ENCODE peak calls at places on chromosome 10, in eight cellular contexts. X is body of pancreas, N is ovary, K is heart left ventricle, D is breast epithelium, U is Peyer's patch, H is endothelial cell of umbilical vein, I is gastrocnemius medialis. E is an unnamed sample.

GRCh38 chr10:125265579-125265955 is 105.2 kb upstream of the CTBP2 start:
- DNase-seq in X (no peak), N (no peak), K (no peak), D (no peak), U (no peak), H (no peak), I (no peak), E (peak; percentile 69)

GRCh38 chr10:125633517-125633999 is 49.4 kb downstream of the TEX36 start:
- DNase-seq in X (no peak), N (no peak), K (no peak), D (no peak), U (no peak), H (peak; percentile 75), I (no peak), E (no peak)

GRCh38 chr10:72333111-72334012 is 21.4 kb downstream of the DNAJB12 start:
- DNase-seq in X (no peak), N (peak; percentile 49), K (peak; percentile 49), D (no peak), U (no peak), H (peak; percentile 57), I (peak; percentile 12), E (no peak)

GRCh38 chr10:132311338-132311939 is 3.7 kb upstream of the STK32C start:
- DNase-seq in X (peak; percentile 87), N (peak; percentile 20), K (no peak), D (peak; percentile 34), U (peak; percentile 25), H (no peak), I (no peak), E (peak; percentile 78)

GRCh38 chr10:11608159-11608966 is 3.1 kb downstream of the USP6NL start:
- DNase-seq in X (no peak), N (no peak), K (no peak), D (no peak), U (no peak), H (no peak), I (no peak), E (no peak)

GRCh38 chr10:102418612-102419560 is at the start of gene PSD:
- DNase-seq in X (no peak), N (peak; percentile 45), K (peak; percentile 34), D (no peak), U (no peak), H (no peak), I (no peak), E (no peak)

GRCh38 chr10:58797356-58797755 is 284.7 kb downstream of the BICC1 start:
- DNase-seq in X (no peak), N (no peak), K (no peak), D (no peak), U (no peak), H (no peak), I (no peak), E (no peak)

GRCh38 chr10:50398383-50398782 is 147.1 kb upstream of the ASAH2 start:
- DNase-seq in X (no peak), N (no peak), K (no peak), D (no peak), U (no peak), H (peak; percentile 44), I (no peak), E (no peak)

GRCh38 chr10:131690805-131691239 is 210.0 kb upstream of the PPP2R2D start:
- DNase-seq in X (no peak), N (no peak), K (no peak), D (no peak), U (no peak), H (no peak), I (no peak), E (no peak)

GRCh38 chr10:43212043-43212721 is 54.7 kb downstream of the RASGEF1A start:
- DNase-seq in X (no peak), N (no peak), K (peak; percentile 48), D (no peak), U (no peak), H (no peak), I (no peak), E (no peak)

GRCh38 chr10:52927678-52928077 is 155.1 kb upstream of the MBL2 start:
- DNase-seq in X (no peak), N (no peak), K (no peak), D (no peak), U (no peak), H (no peak), I (no peak), E (no peak)

GRCh38 chr10:131065673-131066331 is 245.7 kb downstream of the TCERG1L start:
- DNase-seq in X (no peak), N (peak; percentile 79), K (no peak), D (peak; percentile 20), U (no peak), H (no peak), I (peak; percentile 23), E (no peak)

GRCh38 chr10:63466168-63466935 is 575 bp upstream of the JMJD1C start:
- DNase-seq in X (peak; percentile 54), N (no peak), K (peak; percentile 73), D (peak; percentile 58), U (peak; percentile 77), H (peak; percentile 77), I (peak; percentile 40), E (no peak)

GRCh38 chr10:33248638-33249037 is 85.8 kb downstream of the NRP1 start:
- DNase-seq in X (no peak), N (no peak), K (no peak), D (no peak), U (no peak), H (peak; percentile 87), I (no peak), E (no peak)

GRCh38 chr10:92309273-92309672 is 18.3 kb downstream of the MARCHF5 start:
- DNase-seq in X (no peak), N (no peak), K (no peak), D (no peak), U (no peak), H (no peak), I (no peak), E (no peak)

GRCh38 chr10:36349445-36350063 is 707.5 kb upstream of the FZD8 start:
- DNase-seq in X (no peak), N (no peak), K (no peak), D (no peak), U (no peak), H (no peak), I (no peak), E (no peak)

GRCh38 chr10:120824864-120825263 is 26.3 kb upstream of the WDR11 start:
- DNase-seq in X (no peak), N (no peak), K (no peak), D (no peak), U (peak; percentile 64), H (peak; percentile 15), I (no peak), E (no peak)

GRCh38 chr10:125757742-125758141 is 17.9 kb downstream of the MMP21 start:
- DNase-seq in X (no peak), N (no peak), K (no peak), D (no peak), U (no peak), H (peak; percentile 8), I (no peak), E (no peak)

GRCh38 chr10:34437897-34438296 is 377.2 kb downstream of the PARD3 start:
- DNase-seq in X (peak; percentile 31), N (peak; percentile 44), K (no peak), D (no peak), U (no peak), H (no peak), I (peak; percentile 43), E (no peak)

GRCh38 chr10:8056891-8057331 is 2.4 kb downstream of the GATA3 start:
- DNase-seq in X (no peak), N (no peak), K (no peak), D (no peak), U (peak; percentile 64), H (peak; percentile 71), I (no peak), E (peak; percentile 60)

GRCh38 chr10:11176746-11177145 is 159.1 kb downstream of the CELF2 start:
- DNase-seq in X (no peak), N (no peak), K (no peak), D (no peak), U (peak; percentile 66), H (no peak), I (no peak), E (no peak)

DNA sequence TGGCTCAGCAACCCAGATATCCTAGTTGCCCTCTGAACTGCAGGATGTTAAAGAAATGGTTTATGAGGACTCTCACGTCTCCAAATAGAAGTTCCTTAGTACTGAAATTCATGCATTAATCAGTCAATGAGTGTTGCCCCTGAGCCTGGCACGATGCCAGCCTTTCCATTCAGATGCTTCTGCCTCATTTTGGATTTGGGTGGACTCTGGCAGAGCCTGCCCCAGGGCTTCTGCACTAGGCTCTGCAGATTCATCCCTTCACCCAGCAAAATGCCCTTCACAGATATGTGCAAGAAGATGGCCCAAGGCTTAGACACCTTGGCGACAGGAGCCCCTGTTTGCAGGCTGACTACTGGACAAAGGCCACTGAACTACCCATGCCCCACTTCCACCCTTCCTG is 747.8 kb downstream of the GRID1 start:
- DNase-seq in X (no peak), N (no peak), K (no peak), D (no peak), U (no peak), H (no peak), I (no peak), E (no peak)
- TF ChIP-seq POLR2A in X (no peak), N (no peak), K (no peak), D (no peak), U (no peak), H (no peak), I (no peak), E (no peak)

GRCh38 chr10:17351506-17351905 is 102.9 kb downstream of the ST8SIA6 start:
- DNase-seq in X (no peak), N (no peak), K (no peak), D (no peak), U (no peak), H (no peak), I (no peak), E (no peak)

GRCh38 chr10:17352583-17352982 is 101.8 kb downstream of the ST8SIA6 start:
- DNase-seq in X (no peak), N (no peak), K (no peak), D (no peak), U (no peak), H (no peak), I (no peak), E (no peak)

GRCh38 chr10:17349717-17350116 is 104.7 kb downstream of the ST8SIA6 start:
- DNase-seq in X (no peak), N (no peak), K (no peak), D (no peak), U (no peak), H (no peak), I (no peak), E (no peak)

GRCh38 chr10:17348111-17349008 is 106.0 kb downstream of the ST8SIA6 start:
- DNase-seq in X (peak; percentile 63), N (peak; percentile 85), K (peak; percentile 71), D (peak; percentile 56), U (peak; percentile 65), H (peak; percentile 56), I (peak; percentile 11), E (no peak)

GRCh38 chr10:17349009-17349349 is 105.4 kb downstream of the ST8SIA6 start:
- DNase-seq in X (no peak), N (no peak), K (no peak), D (no peak), U (no peak), H (no peak), I (no peak), E (no peak)
- H3K4me3 ChIP-seq in X (peak overlapping the region; percentile 6), N (no peak overlapping the region), K (peak overlapping the region; percentile 25), D (peak overlapping the region; percentile 60), U (peak overlapping the region; percentile 24), H (no peak overlapping the region), I (peak overlapping the region; percentile 44), E (no peak overlapping the region)

GRCh38 chr10:114499630-114500190 is 95.4 kb upstream of the AFAP1L2 start:
- DNase-seq in X (no peak), N (no peak), K (no peak), D (no peak), U (peak; percentile 92), H (no peak), I (no peak), E (peak; percentile 70)
- TF ChIP-seq POLR2A in X (no peak), N (no peak), K (no peak), D (no peak), U (peak; percentile 28), H (no peak), I (no peak), E (no peak)

GRCh38 chr10:74827045-74827441 is 643 bp downstream of the KAT6B start:
- DNase-seq in X (no peak), N (no peak), K (no peak), D (no peak), U (no peak), H (peak; percentile 21), I (no peak), E (no peak)
- H3K4me3 ChIP-seq in X (peak overlapping the region; percentile 15), N (peak overlapping the region; percentile 97), K (peak overlapping the region; percentile 85), D (peak overlapping the region; percentile 82), U (peak overlapping the region; percentile 94), H (no peak overlapping the region), I (peak overlapping the region; percentile 65), E (peak overlapping the region; percentile 34)

E was measured in lower leg skin.